ENCODE peak calls at places on chromosomes 1 and 21, in four cellular contexts. Y is H1, W is tibial nerve, C is body of pancreas. I is an unnamed sample.

GRCh38 chr1:31984419-31985347 is 29.0 kb upstream of the KHDRBS1 start:
- DNase-seq in Y (no peak), W (no peak), C (no peak), I (no peak)

GRCh38 chr1:11753555-11754208 is 8.3 kb upstream of the C1orf167 start:
- DNase-seq in Y (no peak), W (no peak), C (no peak), I (no peak)

GRCh38 chr1:182210417-182210816 is 148.9 kb upstream of the ZNF648 start:
- DNase-seq in Y (no peak), W (no peak), C (no peak), I (no peak)

GRCh38 chr1:23472351-23473036 is 11.5 kb downstream of the ASAP3 start:
- DNase-seq in Y (no peak), W (no peak), C (no peak), I (no peak)

GRCh38 chr1:74508449-74508848 is 4.0 kb downstream of the LRRC53 start:
- DNase-seq in Y (no peak), W (no peak), C (no peak), I (no peak)

GRCh38 chr1:76066390-76066789 is 8.2 kb upstream of the ST6GALNAC3 start:
- DNase-seq in Y (no peak), W (no peak), C (no peak), I (no peak)

GRCh38 chr21:44872568-44873355 is 728 bp downstream of the PTTG1IP start:
- DNase-seq in Y (peak; percentile 71), W (no peak), C (peak; percentile 56), I (no peak)

GRCh38 chr1:82697965-82698364 is 897.2 kb downstream of the ADGRL2 start:
- DNase-seq in Y (no peak), W (no peak), C (no peak), I (no peak)

GRCh38 chr1:205360166-205360565 is 3.4 kb upstream of the KLHDC8A start:
- DNase-seq in Y (no peak), W (no peak), C (no peak), I (no peak)

GRCh38 chr1:5744911-5745431 is 247.3 kb downstream of the NPHP4 start:
- DNase-seq in Y (peak; percentile 50), W (peak; percentile 13), C (no peak), I (no peak)

GRCh38 chr1:71393301-71393700 is 312.5 kb upstream of the ZRANB2 start:
- DNase-seq in Y (no peak), W (no peak), C (no peak), I (no peak)

GRCh38 chr1:2235300-2235998 is 7.3 kb downstream of the SKI start:
- DNase-seq in Y (no peak), W (no peak), C (no peak), I (no peak)

GRCh38 chr1:99850458-99850974 is 355 bp downstream of the AGL start:
- DNase-seq in Y (no peak), W (no peak), C (no peak), I (no peak)

GRCh38 chr1:6460349-6461236 is 5.4 kb downstream of the TNFRSF25 start:
- DNase-seq in Y (no peak), W (no peak), C (no peak), I (peak; percentile 72)

GRCh38 chr1:178520803-178521202 is 7.9 kb downstream of the TEX35 start:
- DNase-seq in Y (no peak), W (no peak), C (no peak), I (no peak)

GRCh38 chr1:231919900-231920299 is 293.3 kb downstream of the DISC1 start:
- DNase-seq in Y (no peak), W (no peak), C (no peak), I (no peak)

GRCh38 chr1:88029142-88029541 is 654.9 kb upstream of the PKN2 start:
- DNase-seq in Y (no peak), W (no peak), C (no peak), I (no peak)

GRCh38 chr1:181043025-181043880 is 9.5 kb downstream of the MR1 start:
- DNase-seq in Y (no peak), W (no peak), C (peak; percentile 45), I (no peak)

GRCh38 chr1:201594575-201595245 is 55.8 kb downstream of the NAV1 start:
- DNase-seq in Y (peak; percentile 88), W (no peak), C (no peak), I (no peak)

GRCh38 chr1:24849653-24850295 is 80.3 kb downstream of the RUNX3 start:
- DNase-seq in Y (peak; percentile 58), W (no peak), C (peak; percentile 12), I (no peak)

GRCh38 chr1:17475729-17476128 is 36.3 kb upstream of the RCC2 start:
- DNase-seq in Y (no peak), W (no peak), C (no peak), I (no peak)

GRCh38 chr1:213934642-213935041 is 53.1 kb upstream of the PROX1 start:
- DNase-seq in Y (no peak), W (no peak), C (peak; percentile 96), I (no peak)

GRCh38 chr1:194084755-194085154 is 898.3 kb upstream of the B3GALT2 start:
- DNase-seq in Y (no peak), W (no peak), C (no peak), I (no peak)

GRCh38 chr1:175314300-175314699 is 121.7 kb upstream of the KIAA0040 start:
- DNase-seq in Y (no peak), W (no peak), C (peak; percentile 51), I (no peak)

GRCh38 chr1:181531951-181532640 is 48.8 kb downstream of the CACNA1E start:
- DNase-seq in Y (no peak), W (no peak), C (no peak), I (no peak)

DNA sequence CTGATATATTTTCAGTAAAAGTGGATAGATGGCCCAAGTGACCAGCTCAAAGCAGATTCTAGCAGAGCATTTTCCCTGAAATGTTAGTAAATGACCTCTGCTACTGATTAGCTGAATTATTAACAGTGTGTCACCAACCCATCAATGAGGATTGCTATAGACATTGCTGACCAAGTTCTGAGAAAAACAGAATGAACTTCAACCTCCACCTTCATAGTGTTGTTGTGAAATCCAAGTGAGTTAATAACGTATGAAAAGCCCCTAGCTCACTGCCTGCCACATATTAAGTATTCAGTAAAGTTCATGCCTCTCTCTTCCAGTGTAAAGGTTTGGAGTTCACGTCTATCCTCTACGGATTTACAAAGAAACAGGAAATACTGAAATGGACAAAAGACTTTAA is 15.8 kb downstream of the PLPP3 start:
- DNase-seq in Y (no peak), W (no peak), C (no peak), I (no peak)
- TF ChIP-seq POLR2A in Y (no peak), W (no peak), C (no peak), I (no peak)

GRCh38 chr1:39322431-39322830 is 117.9 kb downstream of the MACF1 start:
- DNase-seq in Y (no peak), W (no peak), C (no peak), I (no peak)

GRCh38 chr1:39321979-39322378 is 117.5 kb downstream of the MACF1 start:
- DNase-seq in Y (no peak), W (no peak), C (no peak), I (no peak)

GRCh38 chr1:39317111-39317510 is 112.6 kb downstream of the MACF1 start:
- DNase-seq in Y (no peak), W (no peak), C (no peak), I (no peak)

GRCh38 chr1:39317910-39318633 is 113.6 kb downstream of the MACF1 start:
- DNase-seq in Y (no peak), W (no peak), C (no peak), I (no peak)
- TF ChIP-seq POLR2A in Y (no peak), W (no peak), C (no peak), I (no peak)

DNA sequence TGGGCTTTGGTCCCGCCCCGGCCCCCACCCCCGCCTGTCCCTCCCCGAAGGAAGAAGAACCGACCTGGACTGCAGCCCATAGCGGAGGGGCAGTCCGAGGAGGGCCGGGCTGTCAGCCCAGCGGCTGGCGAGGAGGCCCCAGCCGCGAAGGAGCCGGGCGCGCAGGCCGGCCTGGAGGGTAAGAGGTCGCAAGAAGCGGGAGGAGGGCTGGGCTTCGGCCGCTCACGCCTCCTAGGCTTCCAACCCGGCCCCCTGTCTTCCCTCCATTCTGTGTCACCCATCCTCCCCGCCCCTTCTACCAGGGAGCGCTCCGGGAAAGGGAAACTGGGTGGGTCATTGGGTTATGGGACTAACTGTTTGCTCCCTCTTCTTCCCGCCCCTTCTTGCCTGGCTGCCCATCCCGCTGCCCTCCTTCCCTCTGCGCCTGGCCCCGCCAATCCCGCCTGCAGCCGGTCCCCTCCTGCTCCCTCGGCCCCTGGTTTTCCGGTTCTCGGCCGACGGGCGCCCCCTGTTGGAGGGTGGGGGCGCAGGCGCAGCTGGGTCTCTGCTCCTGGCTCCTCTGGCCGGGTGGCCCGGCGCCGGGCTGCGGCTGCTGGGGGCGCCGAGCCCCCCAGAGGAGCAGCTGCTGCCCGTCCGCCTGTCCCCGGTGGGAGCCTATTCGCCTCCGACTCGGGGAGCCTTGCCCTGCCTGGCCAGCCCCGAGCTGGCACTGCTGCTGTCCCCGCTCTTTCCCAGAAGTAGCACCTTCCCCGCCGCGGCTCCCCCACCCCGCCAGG is 2.4 kb downstream of the RUSC1 start:
- DNase-seq in Y (peak; percentile 98), W (peak; percentile 80), C (peak; percentile 86), I (peak; percentile 92)
- TF ChIP-seq POLR2A in Y (no peak), W (peak; percentile 40), C (no peak), I (no peak)

DNA sequence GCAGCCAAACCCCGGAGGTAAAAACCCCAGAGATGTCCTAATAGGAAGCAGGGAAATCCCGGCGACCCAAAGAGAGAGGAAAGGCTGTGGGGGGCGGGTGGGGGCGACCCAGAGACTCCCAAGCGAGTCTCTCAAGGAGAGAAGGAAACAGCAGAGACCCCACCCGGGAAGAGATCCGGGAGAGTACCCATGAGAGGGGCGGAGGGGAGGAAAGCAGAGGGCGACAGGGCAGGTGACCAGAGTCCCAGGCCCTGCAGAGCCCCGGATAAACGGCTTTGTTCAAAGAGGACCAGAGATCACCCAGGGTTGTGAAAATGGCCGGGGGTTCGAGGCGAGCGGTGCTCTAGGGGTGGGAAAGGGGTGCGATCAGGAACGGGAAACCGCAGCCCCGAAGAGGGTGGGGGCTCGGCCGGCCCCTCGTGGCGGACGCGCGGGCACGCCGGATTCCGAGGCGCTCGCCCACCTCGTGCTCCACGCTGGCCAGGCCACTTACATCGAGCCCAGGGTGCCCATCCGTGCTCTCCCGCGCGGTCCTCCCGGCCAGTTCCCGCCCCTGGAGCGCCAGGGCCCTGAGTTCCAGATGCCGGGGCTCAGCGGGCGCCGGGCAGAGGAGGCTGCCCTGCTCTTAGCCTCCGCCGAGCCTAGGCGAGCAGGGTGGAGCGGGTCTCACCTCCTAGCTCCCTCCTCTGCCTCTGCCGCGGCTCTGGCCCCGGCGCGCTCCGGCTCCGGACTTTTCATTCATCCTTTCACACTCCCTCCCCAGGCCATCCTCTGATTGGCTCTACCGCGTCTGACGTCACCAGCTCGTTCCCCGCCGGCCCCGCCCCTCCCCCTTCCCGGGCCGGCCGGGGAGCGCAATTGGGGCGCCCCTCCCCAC is 52.3 kb downstream of the RHBG start:
- DNase-seq in Y (peak; percentile 93), W (peak; percentile 21), C (peak; percentile 87), I (peak; percentile 91)
- TF ChIP-seq POLR2A in Y (peak; percentile 69), W (no peak), C (no peak), I (no peak)

I was measured in GM12891.